ENCODE peak calls at places on chromosomes 2 and 18, in ten cellular contexts. One of them, this sample, is unnamed.

GRCh38 chr2:62216616-62217015 is 20.7 kb downstream of the B3GNT2 start:
- DNase-seq in cardiac fibroblast: peak
- DNase-seq in PC-3: no peak
- DNase-seq in GM20000: no peak
- DNase-seq in fibroblast of pulmonary artery: peak
- DNase-seq in nephron progenitor cell: no peak
- DNase-seq in cardiac muscle cell: no peak
- DNase-seq in fibroblast of mammary gland: peak
- DNase-seq in GM23338: no peak
- DNase-seq in neural crest cell: no peak
- DNase-seq in this sample: no peak

GRCh38 chr2:132670961-132671781 is 1.2 kb upstream of the LYPD1 start:
- DNase-seq in cardiac fibroblast: peak
- DNase-seq in PC-3: peak
- DNase-seq in GM20000: no peak
- DNase-seq in fibroblast of pulmonary artery: peak
- DNase-seq in nephron progenitor cell: peak
- DNase-seq in cardiac muscle cell: no peak
- DNase-seq in fibroblast of mammary gland: peak
- DNase-seq in GM23338: peak
- DNase-seq in neural crest cell: peak
- DNase-seq in this sample: no peak

GRCh38 chr18:56148373-56148772 is 490.0 kb downstream of the TXNL1 start:
- DNase-seq in cardiac fibroblast: peak
- DNase-seq in PC-3: peak
- DNase-seq in GM20000: no peak
- DNase-seq in fibroblast of pulmonary artery: peak
- DNase-seq in nephron progenitor cell: no peak
- DNase-seq in cardiac muscle cell: no peak
- DNase-seq in fibroblast of mammary gland: peak
- DNase-seq in GM23338: no peak
- DNase-seq in neural crest cell: no peak
- DNase-seq in this sample: no peak

GRCh38 chr18:33579147-33579867 is 1.3 kb downstream of the ASXL3 start:
- DNase-seq in cardiac fibroblast: no peak
- DNase-seq in PC-3: no peak
- DNase-seq in GM20000: no peak
- DNase-seq in fibroblast of pulmonary artery: no peak
- DNase-seq in nephron progenitor cell: peak
- DNase-seq in cardiac muscle cell: peak
- DNase-seq in fibroblast of mammary gland: no peak
- DNase-seq in GM23338: peak
- DNase-seq in neural crest cell: no peak
- DNase-seq in this sample: no peak

GRCh38 chr2:116117845-116118244 is 1675.4 kb downstream of the DPP10 start:
- DNase-seq in cardiac fibroblast: no peak
- DNase-seq in PC-3: no peak
- DNase-seq in GM20000: no peak
- DNase-seq in fibroblast of pulmonary artery: no peak
- DNase-seq in nephron progenitor cell: no peak
- DNase-seq in cardiac muscle cell: no peak
- DNase-seq in fibroblast of mammary gland: no peak
- DNase-seq in GM23338: no peak
- DNase-seq in neural crest cell: no peak
- DNase-seq in this sample: no peak

GRCh38 chr2:170660406-170660805 is 54.7 kb upstream of the SP5 start:
- DNase-seq in cardiac fibroblast: peak
- DNase-seq in PC-3: no peak
- DNase-seq in GM20000: no peak
- DNase-seq in fibroblast of pulmonary artery: no peak
- DNase-seq in nephron progenitor cell: no peak
- DNase-seq in cardiac muscle cell: no peak
- DNase-seq in fibroblast of mammary gland: peak
- DNase-seq in GM23338: no peak
- DNase-seq in neural crest cell: no peak
- DNase-seq in this sample: no peak

GRCh38 chr2:159615936-159616733 is at the start of gene BAZ2B:
- DNase-seq in cardiac fibroblast: peak
- DNase-seq in PC-3: peak
- DNase-seq in GM20000: peak
- DNase-seq in fibroblast of pulmonary artery: peak
- DNase-seq in nephron progenitor cell: peak
- DNase-seq in cardiac muscle cell: peak
- DNase-seq in fibroblast of mammary gland: peak
- DNase-seq in GM23338: peak
- DNase-seq in neural crest cell: peak
- DNase-seq in this sample: peak

GRCh38 chr2:84276585-84277255 is 182.4 kb downstream of the SUCLG1 start:
- DNase-seq in cardiac fibroblast: no peak
- DNase-seq in PC-3: no peak
- DNase-seq in GM20000: no peak
- DNase-seq in fibroblast of pulmonary artery: no peak
- DNase-seq in nephron progenitor cell: no peak
- DNase-seq in cardiac muscle cell: no peak
- DNase-seq in fibroblast of mammary gland: no peak
- DNase-seq in GM23338: no peak
- DNase-seq in neural crest cell: no peak
- DNase-seq in this sample: no peak

GRCh38 chr18:73007195-73007934 is 139.6 kb upstream of the NETO1 start:
- DNase-seq in cardiac fibroblast: no peak
- DNase-seq in PC-3: peak
- DNase-seq in GM20000: peak
- DNase-seq in fibroblast of pulmonary artery: no peak
- DNase-seq in nephron progenitor cell: no peak
- DNase-seq in cardiac muscle cell: no peak
- DNase-seq in fibroblast of mammary gland: no peak
- DNase-seq in GM23338: no peak
- DNase-seq in neural crest cell: no peak
- DNase-seq in this sample: no peak

GRCh38 chr2:99689135-99689742 is 199.4 kb upstream of the REV1 start:
- DNase-seq in cardiac fibroblast: no peak
- DNase-seq in PC-3: no peak
- DNase-seq in GM20000: no peak
- DNase-seq in fibroblast of pulmonary artery: no peak
- DNase-seq in nephron progenitor cell: peak
- DNase-seq in cardiac muscle cell: no peak
- DNase-seq in fibroblast of mammary gland: no peak
- DNase-seq in GM23338: no peak
- DNase-seq in neural crest cell: no peak
- DNase-seq in this sample: no peak

GRCh38 chr2:163266772-163267171 is 428.2 kb upstream of the KCNH7 start:
- DNase-seq in cardiac fibroblast: peak
- DNase-seq in PC-3: peak
- DNase-seq in GM20000: no peak
- DNase-seq in fibroblast of pulmonary artery: peak
- DNase-seq in nephron progenitor cell: no peak
- DNase-seq in cardiac muscle cell: no peak
- DNase-seq in fibroblast of mammary gland: peak
- DNase-seq in GM23338: no peak
- DNase-seq in neural crest cell: no peak
- DNase-seq in this sample: no peak

GRCh38 chr2:119156105-119156890 is 2.3 kb downstream of the C1QL2 start:
- DNase-seq in cardiac fibroblast: no peak
- DNase-seq in PC-3: no peak
- DNase-seq in GM20000: no peak
- DNase-seq in fibroblast of pulmonary artery: no peak
- DNase-seq in nephron progenitor cell: no peak
- DNase-seq in cardiac muscle cell: no peak
- DNase-seq in fibroblast of mammary gland: no peak
- DNase-seq in GM23338: peak
- DNase-seq in neural crest cell: no peak
- DNase-seq in this sample: no peak

GRCh38 chr2:26407517-26407916 is 5.8 kb downstream of the DRC1 start:
- DNase-seq in cardiac fibroblast: no peak
- DNase-seq in PC-3: no peak
- DNase-seq in GM20000: no peak
- DNase-seq in fibroblast of pulmonary artery: no peak
- DNase-seq in nephron progenitor cell: no peak
- DNase-seq in cardiac muscle cell: no peak
- DNase-seq in fibroblast of mammary gland: no peak
- DNase-seq in GM23338: no peak
- DNase-seq in neural crest cell: no peak
- DNase-seq in this sample: no peak

GRCh38 chr2:26400723-26401122 is 997 bp upstream of the DRC1 start:
- DNase-seq in cardiac fibroblast: no peak
- DNase-seq in PC-3: no peak
- DNase-seq in GM20000: no peak
- DNase-seq in fibroblast of pulmonary artery: no peak
- DNase-seq in nephron progenitor cell: no peak
- DNase-seq in cardiac muscle cell: no peak
- DNase-seq in fibroblast of mammary gland: no peak
- DNase-seq in GM23338: no peak
- DNase-seq in neural crest cell: no peak
- DNase-seq in this sample: no peak

GRCh38 chr2:26399781-26400376 is 1.8 kb upstream of the DRC1 start:
- DNase-seq in cardiac fibroblast: no peak
- DNase-seq in PC-3: no peak
- DNase-seq in GM20000: no peak
- DNase-seq in fibroblast of pulmonary artery: no peak
- DNase-seq in nephron progenitor cell: no peak
- DNase-seq in cardiac muscle cell: no peak
- DNase-seq in fibroblast of mammary gland: no peak
- DNase-seq in GM23338: no peak
- DNase-seq in neural crest cell: no peak
- DNase-seq in this sample: no peak

GRCh38 chr2:26396734-26397298 is 4.9 kb upstream of the DRC1 start:
- DNase-seq in cardiac fibroblast: no peak
- DNase-seq in PC-3: no peak
- DNase-seq in GM20000: no peak
- DNase-seq in fibroblast of pulmonary artery: no peak
- DNase-seq in nephron progenitor cell: no peak
- DNase-seq in cardiac muscle cell: no peak
- DNase-seq in fibroblast of mammary gland: no peak
- DNase-seq in GM23338: no peak
- DNase-seq in neural crest cell: no peak
- DNase-seq in this sample: no peak

DNA sequence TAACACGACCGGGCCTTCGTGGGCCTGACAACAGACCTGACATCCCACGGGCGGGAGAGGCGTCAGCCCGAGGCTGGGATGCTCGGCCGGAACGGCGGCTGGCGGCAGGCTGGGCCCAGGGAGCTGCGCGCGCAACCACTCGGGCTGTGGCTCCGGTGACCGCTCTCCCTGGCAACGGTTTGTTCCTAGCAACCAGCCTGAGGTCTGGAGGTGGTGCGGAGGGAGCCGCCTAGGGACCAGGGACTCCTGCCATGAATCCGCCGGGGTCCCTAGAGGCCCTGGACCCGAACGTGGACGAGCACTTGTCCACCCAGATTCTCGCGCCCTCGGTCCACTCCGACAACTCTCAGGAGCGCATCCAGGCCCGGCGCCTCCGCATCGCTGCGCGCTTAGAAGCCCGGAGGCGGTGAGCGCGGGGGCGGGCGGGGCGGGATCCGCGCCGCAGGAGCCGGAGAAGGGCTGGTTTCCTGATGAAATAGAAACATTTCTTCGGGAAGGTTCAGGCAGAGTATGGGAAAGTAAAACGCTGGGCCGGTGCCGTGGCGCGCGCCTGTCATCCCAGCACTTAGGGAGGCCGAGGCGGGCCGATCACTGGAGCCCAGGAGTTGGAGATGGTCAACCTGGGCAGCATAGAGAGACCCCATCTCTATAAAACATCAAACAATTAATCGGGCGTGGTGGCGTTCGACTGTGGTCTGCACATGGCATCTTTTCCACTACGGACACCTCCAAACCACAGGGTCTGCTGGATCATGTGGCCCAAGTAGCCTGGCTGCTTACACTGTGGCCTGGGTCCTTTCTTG is at the start of gene DRC1:
- DNase-seq in cardiac fibroblast: peak
- DNase-seq in PC-3: no peak
- DNase-seq in GM20000: peak
- DNase-seq in fibroblast of pulmonary artery: peak
- DNase-seq in nephron progenitor cell: peak
- DNase-seq in cardiac muscle cell: peak
- DNase-seq in fibroblast of mammary gland: peak
- DNase-seq in GM23338: peak
- DNase-seq in neural crest cell: peak
- DNase-seq in this sample: peak
- TF ChIP-seq CTCF in cardiac fibroblast: no peak
- TF ChIP-seq CTCF in PC-3: no peak
- TF ChIP-seq CTCF in GM20000: no peak
- TF ChIP-seq CTCF in fibroblast of pulmonary artery: no peak
- TF ChIP-seq CTCF in nephron progenitor cell: no peak
- TF ChIP-seq CTCF in cardiac muscle cell: no peak
- TF ChIP-seq CTCF in fibroblast of mammary gland: no peak
- TF ChIP-seq CTCF in GM23338: peak
- TF ChIP-seq CTCF in neural crest cell: no peak
- TF ChIP-seq CTCF in this sample: peak

GRCh38 chr18:41391616-41392610 is 563.1 kb upstream of the PIK3C3 start:
- DNase-seq in cardiac fibroblast: peak
- DNase-seq in PC-3: peak
- DNase-seq in GM20000: peak
- DNase-seq in fibroblast of pulmonary artery: peak
- DNase-seq in nephron progenitor cell: peak
- DNase-seq in cardiac muscle cell: peak
- DNase-seq in fibroblast of mammary gland: peak
- DNase-seq in GM23338: peak
- DNase-seq in neural crest cell: peak
- DNase-seq in this sample: no peak
- TF ChIP-seq CTCF in cardiac fibroblast: peak
- TF ChIP-seq CTCF in PC-3: peak
- TF ChIP-seq CTCF in GM20000: peak
- TF ChIP-seq CTCF in fibroblast of pulmonary artery: peak
- TF ChIP-seq CTCF in nephron progenitor cell: peak
- TF ChIP-seq CTCF in cardiac muscle cell: peak
- TF ChIP-seq CTCF in fibroblast of mammary gland: peak
- TF ChIP-seq CTCF in GM23338: peak
- TF ChIP-seq CTCF in neural crest cell: peak
- TF ChIP-seq CTCF in this sample: peak

GRCh38 chr18:10965104-10965503 is 184.3 kb downstream of the PIEZO2 start:
- DNase-seq in cardiac fibroblast: no peak
- DNase-seq in PC-3: no peak
- DNase-seq in GM20000: no peak
- DNase-seq in fibroblast of pulmonary artery: peak
- DNase-seq in nephron progenitor cell: no peak
- DNase-seq in cardiac muscle cell: no peak
- DNase-seq in fibroblast of mammary gland: no peak
- DNase-seq in GM23338: no peak
- DNase-seq in neural crest cell: no peak
- DNase-seq in this sample: no peak
- TF ChIP-seq CTCF in cardiac fibroblast: no peak
- TF ChIP-seq CTCF in PC-3: no peak
- TF ChIP-seq CTCF in GM20000: no peak
- TF ChIP-seq CTCF in fibroblast of pulmonary artery: peak
- TF ChIP-seq CTCF in nephron progenitor cell: no peak
- TF ChIP-seq CTCF in cardiac muscle cell: no peak
- TF ChIP-seq CTCF in fibroblast of mammary gland: no peak
- TF ChIP-seq CTCF in GM23338: no peak
- TF ChIP-seq CTCF in neural crest cell: no peak
- TF ChIP-seq CTCF in this sample: peak

DNA sequence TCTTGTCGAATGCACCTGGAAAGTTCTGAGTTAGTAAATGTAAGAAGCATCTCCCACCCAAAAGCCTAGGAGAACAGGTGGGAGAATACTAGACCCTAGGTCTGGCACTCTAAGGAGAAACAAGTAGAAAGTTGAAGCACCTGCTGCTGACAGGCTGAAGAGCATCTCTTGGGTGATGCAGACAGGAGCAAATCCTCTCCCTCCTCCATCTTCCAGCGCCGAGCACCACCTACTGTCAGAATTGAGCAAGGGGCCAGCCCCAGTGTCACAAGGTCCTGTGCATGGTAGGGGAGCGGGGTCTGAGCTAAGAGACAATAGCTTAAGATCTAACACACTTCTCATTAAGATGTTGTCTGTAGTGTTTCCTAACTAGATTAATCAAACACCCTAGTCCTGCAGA is 52.9 kb downstream of the HK2 start:
- DNase-seq in cardiac fibroblast: no peak
- DNase-seq in PC-3: no peak
- DNase-seq in GM20000: no peak
- DNase-seq in fibroblast of pulmonary artery: no peak
- DNase-seq in nephron progenitor cell: no peak
- DNase-seq in cardiac muscle cell: no peak
- DNase-seq in fibroblast of mammary gland: no peak
- DNase-seq in GM23338: no peak
- DNase-seq in neural crest cell: no peak
- DNase-seq in this sample: no peak
- TF ChIP-seq CTCF in cardiac fibroblast: no peak
- TF ChIP-seq CTCF in PC-3: peak
- TF ChIP-seq CTCF in GM20000: no peak
- TF ChIP-seq CTCF in fibroblast of pulmonary artery: peak
- TF ChIP-seq CTCF in nephron progenitor cell: no peak
- TF ChIP-seq CTCF in cardiac muscle cell: peak
- TF ChIP-seq CTCF in fibroblast of mammary gland: no peak
- TF ChIP-seq CTCF in GM23338: peak
- TF ChIP-seq CTCF in neural crest cell: no peak
- TF ChIP-seq CTCF in this sample: peak